ENCODE peak calls at places on chromosomes 1 and 21, in seven cellular contexts. One of them, this sample, is unnamed.

GRCh38 chr1:229888157-229888556 is 178.9 kb upstream of the GALNT2 start:
- DNase-seq in AG09309: no peak
- DNase-seq in NCI-H1105 treated with DMSO at 0.1 percent for 48 hours: no peak
- DNase-seq in pancreas: no peak
- DNase-seq in CD4-positive, alpha-beta T cell: no peak
- DNase-seq in nephron progenitor cell: no peak
- DNase-seq in NCI-H524: no peak
- DNase-seq in this sample: no peak

GRCh38 chr1:26744075-26744958 is 43.4 kb upstream of the PIGV start:
- DNase-seq in AG09309: no peak
- DNase-seq in NCI-H1105 treated with DMSO at 0.1 percent for 48 hours: no peak
- DNase-seq in pancreas: no peak
- DNase-seq in CD4-positive, alpha-beta T cell: peak
- DNase-seq in nephron progenitor cell: no peak
- DNase-seq in NCI-H524: no peak
- DNase-seq in this sample: peak

GRCh38 chr1:156489166-156489934 is 11.2 kb downstream of the MEF2D start:
- DNase-seq in AG09309: no peak
- DNase-seq in NCI-H1105 treated with DMSO at 0.1 percent for 48 hours: peak
- DNase-seq in pancreas: no peak
- DNase-seq in CD4-positive, alpha-beta T cell: no peak
- DNase-seq in nephron progenitor cell: peak
- DNase-seq in NCI-H524: peak
- DNase-seq in this sample: peak

GRCh38 chr1:117571496-117571895 is 34.4 kb upstream of the TENT5C start:
- DNase-seq in AG09309: no peak
- DNase-seq in NCI-H1105 treated with DMSO at 0.1 percent for 48 hours: no peak
- DNase-seq in pancreas: no peak
- DNase-seq in CD4-positive, alpha-beta T cell: no peak
- DNase-seq in nephron progenitor cell: no peak
- DNase-seq in NCI-H524: no peak
- DNase-seq in this sample: no peak

GRCh38 chr1:228547464-228547792 is 60.2 kb downstream of the RNF187 start:
- DNase-seq in AG09309: no peak
- DNase-seq in NCI-H1105 treated with DMSO at 0.1 percent for 48 hours: no peak
- DNase-seq in pancreas: no peak
- DNase-seq in CD4-positive, alpha-beta T cell: no peak
- DNase-seq in nephron progenitor cell: no peak
- DNase-seq in NCI-H524: no peak
- DNase-seq in this sample: no peak

GRCh38 chr1:234212764-234213406 is 160.4 kb upstream of the COA6 start:
- DNase-seq in AG09309: no peak
- DNase-seq in NCI-H1105 treated with DMSO at 0.1 percent for 48 hours: peak
- DNase-seq in pancreas: no peak
- DNase-seq in CD4-positive, alpha-beta T cell: no peak
- DNase-seq in nephron progenitor cell: no peak
- DNase-seq in NCI-H524: peak
- DNase-seq in this sample: peak

GRCh38 chr1:3319874-3320245 is 134.6 kb upstream of the ARHGEF16 start:
- DNase-seq in AG09309: peak
- DNase-seq in NCI-H1105 treated with DMSO at 0.1 percent for 48 hours: peak
- DNase-seq in pancreas: peak
- DNase-seq in CD4-positive, alpha-beta T cell: no peak
- DNase-seq in nephron progenitor cell: no peak
- DNase-seq in NCI-H524: no peak
- DNase-seq in this sample: peak

GRCh38 chr1:51642739-51643142 is 25.8 kb downstream of the OSBPL9 start:
- DNase-seq in AG09309: peak
- DNase-seq in NCI-H1105 treated with DMSO at 0.1 percent for 48 hours: no peak
- DNase-seq in pancreas: no peak
- DNase-seq in CD4-positive, alpha-beta T cell: no peak
- DNase-seq in nephron progenitor cell: no peak
- DNase-seq in NCI-H524: no peak
- DNase-seq in this sample: no peak

GRCh38 chr1:78651247-78651646 is 1.6 kb downstream of the IFI44 start:
- DNase-seq in AG09309: no peak
- DNase-seq in NCI-H1105 treated with DMSO at 0.1 percent for 48 hours: no peak
- DNase-seq in pancreas: no peak
- DNase-seq in CD4-positive, alpha-beta T cell: peak
- DNase-seq in nephron progenitor cell: no peak
- DNase-seq in NCI-H524: peak
- DNase-seq in this sample: no peak

GRCh38 chr1:226889616-226890330 is 19.4 kb downstream of the PSEN2 start:
- DNase-seq in AG09309: no peak
- DNase-seq in NCI-H1105 treated with DMSO at 0.1 percent for 48 hours: no peak
- DNase-seq in pancreas: no peak
- DNase-seq in CD4-positive, alpha-beta T cell: no peak
- DNase-seq in nephron progenitor cell: no peak
- DNase-seq in NCI-H524: no peak
- DNase-seq in this sample: no peak

GRCh38 chr21:27248791-27249190 is 281.9 kb upstream of the ADAMTS5 start:
- DNase-seq in AG09309: no peak
- DNase-seq in NCI-H1105 treated with DMSO at 0.1 percent for 48 hours: no peak
- DNase-seq in pancreas: no peak
- DNase-seq in CD4-positive, alpha-beta T cell: no peak
- DNase-seq in nephron progenitor cell: no peak
- DNase-seq in NCI-H524: no peak
- DNase-seq in this sample: no peak

GRCh38 chr1:235035928-235036327 is 92.7 kb downstream of the TOMM20 start:
- DNase-seq in AG09309: no peak
- DNase-seq in NCI-H1105 treated with DMSO at 0.1 percent for 48 hours: no peak
- DNase-seq in pancreas: no peak
- DNase-seq in CD4-positive, alpha-beta T cell: no peak
- DNase-seq in nephron progenitor cell: no peak
- DNase-seq in NCI-H524: no peak
- DNase-seq in this sample: no peak

GRCh38 chr1:73516458-73516857 is 681.5 kb downstream of the LRRIQ3 start:
- DNase-seq in AG09309: no peak
- DNase-seq in NCI-H1105 treated with DMSO at 0.1 percent for 48 hours: no peak
- DNase-seq in pancreas: no peak
- DNase-seq in CD4-positive, alpha-beta T cell: no peak
- DNase-seq in nephron progenitor cell: no peak
- DNase-seq in NCI-H524: no peak
- DNase-seq in this sample: no peak